ENCODE peak calls at places on chromosome 7, in nine cellular contexts. One of them, this sample, is unnamed.

GRCh38 chr7:101185258-101185839 is 5.3 kb upstream of the NAT16 start:
- DNase-seq in GM12878: no peak
- DNase-seq in pancreas: no peak
- DNase-seq in RWPE2: no peak
- DNase-seq in left ventricle myocardium inferior: no peak
- DNase-seq in cardiac muscle cell: no peak
- DNase-seq in CD8-positive, alpha-beta T cell: no peak
- DNase-seq in fibroblast of mammary gland: peak
- DNase-seq in PC-3: no peak
- DNase-seq in this sample: no peak

GRCh38 chr7:86644282-86645173 is 819 bp downstream of the GRM3 start:
- DNase-seq in GM12878: no peak
- DNase-seq in pancreas: peak
- DNase-seq in RWPE2: no peak
- DNase-seq in left ventricle myocardium inferior: no peak
- DNase-seq in cardiac muscle cell: peak
- DNase-seq in CD8-positive, alpha-beta T cell: no peak
- DNase-seq in fibroblast of mammary gland: no peak
- DNase-seq in PC-3: no peak
- DNase-seq in this sample: no peak

GRCh38 chr7:84336303-84336702 is 141.7 kb upstream of the SEMA3A start:
- DNase-seq in GM12878: peak
- DNase-seq in pancreas: no peak
- DNase-seq in RWPE2: no peak
- DNase-seq in left ventricle myocardium inferior: no peak
- DNase-seq in cardiac muscle cell: peak
- DNase-seq in CD8-positive, alpha-beta T cell: no peak
- DNase-seq in fibroblast of mammary gland: peak
- DNase-seq in PC-3: no peak
- DNase-seq in this sample: no peak

GRCh38 chr7:14133752-14134151 is 144.3 kb upstream of the ETV1 start:
- DNase-seq in GM12878: no peak
- DNase-seq in pancreas: no peak
- DNase-seq in RWPE2: no peak
- DNase-seq in left ventricle myocardium inferior: no peak
- DNase-seq in cardiac muscle cell: no peak
- DNase-seq in CD8-positive, alpha-beta T cell: no peak
- DNase-seq in fibroblast of mammary gland: no peak
- DNase-seq in PC-3: peak
- DNase-seq in this sample: no peak

GRCh38 chr7:34064511-34065158 is 159.3 kb downstream of the BMPER start:
- DNase-seq in GM12878: no peak
- DNase-seq in pancreas: no peak
- DNase-seq in RWPE2: no peak
- DNase-seq in left ventricle myocardium inferior: no peak
- DNase-seq in cardiac muscle cell: no peak
- DNase-seq in CD8-positive, alpha-beta T cell: no peak
- DNase-seq in fibroblast of mammary gland: peak
- DNase-seq in PC-3: no peak
- DNase-seq in this sample: no peak

GRCh38 chr7:3649678-3650445 is 348.8 kb downstream of the SDK1 start:
- DNase-seq in GM12878: no peak
- DNase-seq in pancreas: no peak
- DNase-seq in RWPE2: no peak
- DNase-seq in left ventricle myocardium inferior: no peak
- DNase-seq in cardiac muscle cell: no peak
- DNase-seq in CD8-positive, alpha-beta T cell: no peak
- DNase-seq in fibroblast of mammary gland: peak
- DNase-seq in PC-3: no peak
- DNase-seq in this sample: no peak

GRCh38 chr7:17532861-17533404 is 234.5 kb downstream of the AHR start:
- DNase-seq in GM12878: no peak
- DNase-seq in pancreas: no peak
- DNase-seq in RWPE2: peak
- DNase-seq in left ventricle myocardium inferior: no peak
- DNase-seq in cardiac muscle cell: no peak
- DNase-seq in CD8-positive, alpha-beta T cell: no peak
- DNase-seq in fibroblast of mammary gland: peak
- DNase-seq in PC-3: peak
- DNase-seq in this sample: no peak

GRCh38 chr7:101488826-101489572 is 126.3 kb downstream of the COL26A1 start:
- DNase-seq in GM12878: no peak
- DNase-seq in pancreas: no peak
- DNase-seq in RWPE2: no peak
- DNase-seq in left ventricle myocardium inferior: no peak
- DNase-seq in cardiac muscle cell: no peak
- DNase-seq in CD8-positive, alpha-beta T cell: no peak
- DNase-seq in fibroblast of mammary gland: no peak
- DNase-seq in PC-3: peak
- DNase-seq in this sample: no peak

GRCh38 chr7:117338020-117338419 is 15.2 kb upstream of the WNT2 start:
- DNase-seq in GM12878: no peak
- DNase-seq in pancreas: no peak
- DNase-seq in RWPE2: no peak
- DNase-seq in left ventricle myocardium inferior: no peak
- DNase-seq in cardiac muscle cell: no peak
- DNase-seq in CD8-positive, alpha-beta T cell: no peak
- DNase-seq in fibroblast of mammary gland: peak
- DNase-seq in PC-3: peak
- DNase-seq in this sample: no peak

GRCh38 chr7:139232893-139233292 is 1.9 kb downstream of the UBN2 start:
- DNase-seq in GM12878: no peak
- DNase-seq in pancreas: no peak
- DNase-seq in RWPE2: no peak
- DNase-seq in left ventricle myocardium inferior: no peak
- DNase-seq in cardiac muscle cell: no peak
- DNase-seq in CD8-positive, alpha-beta T cell: no peak
- DNase-seq in fibroblast of mammary gland: peak
- DNase-seq in PC-3: peak
- DNase-seq in this sample: no peak

GRCh38 chr7:94067506-94067905 is 63.4 kb upstream of the BET1 start:
- DNase-seq in GM12878: no peak
- DNase-seq in pancreas: no peak
- DNase-seq in RWPE2: no peak
- DNase-seq in left ventricle myocardium inferior: no peak
- DNase-seq in cardiac muscle cell: no peak
- DNase-seq in CD8-positive, alpha-beta T cell: no peak
- DNase-seq in fibroblast of mammary gland: peak
- DNase-seq in PC-3: no peak
- DNase-seq in this sample: no peak

GRCh38 chr7:155618708-155619633 is 25.5 kb upstream of the RBM33 start:
- DNase-seq in GM12878: no peak
- DNase-seq in pancreas: peak
- DNase-seq in RWPE2: no peak
- DNase-seq in left ventricle myocardium inferior: no peak
- DNase-seq in cardiac muscle cell: no peak
- DNase-seq in CD8-positive, alpha-beta T cell: no peak
- DNase-seq in fibroblast of mammary gland: peak
- DNase-seq in PC-3: no peak
- DNase-seq in this sample: no peak

GRCh38 chr7:158683541-158683940 is 21.1 kb downstream of the NCAPG2 start:
- DNase-seq in GM12878: no peak
- DNase-seq in pancreas: no peak
- DNase-seq in RWPE2: no peak
- DNase-seq in left ventricle myocardium inferior: no peak
- DNase-seq in cardiac muscle cell: no peak
- DNase-seq in CD8-positive, alpha-beta T cell: no peak
- DNase-seq in fibroblast of mammary gland: peak
- DNase-seq in PC-3: no peak
- DNase-seq in this sample: no peak

GRCh38 chr7:95919574-95919973 is 147.2 kb downstream of the DYNC1I1 start:
- DNase-seq in GM12878: no peak
- DNase-seq in pancreas: no peak
- DNase-seq in RWPE2: no peak
- DNase-seq in left ventricle myocardium inferior: no peak
- DNase-seq in cardiac muscle cell: no peak
- DNase-seq in CD8-positive, alpha-beta T cell: no peak
- DNase-seq in fibroblast of mammary gland: no peak
- DNase-seq in PC-3: peak
- DNase-seq in this sample: no peak
- TF ChIP-seq CTCF in GM12878: no peak
- TF ChIP-seq CTCF in pancreas: peak
- TF ChIP-seq CTCF in RWPE2: no peak
- TF ChIP-seq CTCF in left ventricle myocardium inferior: no peak
- TF ChIP-seq CTCF in cardiac muscle cell: no peak
- TF ChIP-seq CTCF in CD8-positive, alpha-beta T cell: no peak
- TF ChIP-seq CTCF in fibroblast of mammary gland: peak
- TF ChIP-seq CTCF in PC-3: peak
- TF ChIP-seq CTCF in this sample: no peak

GRCh38 chr7:73903321-73904218 is 42.6 kb downstream of the TMEM270 start:
- DNase-seq in GM12878: no peak
- DNase-seq in pancreas: no peak
- DNase-seq in RWPE2: no peak
- DNase-seq in left ventricle myocardium inferior: no peak
- DNase-seq in cardiac muscle cell: no peak
- DNase-seq in CD8-positive, alpha-beta T cell: no peak
- DNase-seq in fibroblast of mammary gland: no peak
- DNase-seq in PC-3: no peak
- DNase-seq in this sample: no peak

GRCh38 chr7:73901231-73901822 is 40.4 kb downstream of the TMEM270 start:
- DNase-seq in GM12878: no peak
- DNase-seq in pancreas: no peak
- DNase-seq in RWPE2: no peak
- DNase-seq in left ventricle myocardium inferior: no peak
- DNase-seq in cardiac muscle cell: no peak
- DNase-seq in CD8-positive, alpha-beta T cell: no peak
- DNase-seq in fibroblast of mammary gland: no peak
- DNase-seq in PC-3: no peak
- DNase-seq in this sample: no peak

GRCh38 chr7:73901823-73902597 is 41.1 kb downstream of the TMEM270 start:
- DNase-seq in GM12878: no peak
- DNase-seq in pancreas: no peak
- DNase-seq in RWPE2: no peak
- DNase-seq in left ventricle myocardium inferior: no peak
- DNase-seq in cardiac muscle cell: no peak
- DNase-seq in CD8-positive, alpha-beta T cell: no peak
- DNase-seq in fibroblast of mammary gland: no peak
- DNase-seq in PC-3: no peak
- DNase-seq in this sample: no peak

GRCh38 chr7:73899731-73900142 is 38.8 kb downstream of the TMEM270 start:
- DNase-seq in GM12878: no peak
- DNase-seq in pancreas: no peak
- DNase-seq in RWPE2: no peak
- DNase-seq in left ventricle myocardium inferior: no peak
- DNase-seq in cardiac muscle cell: no peak
- DNase-seq in CD8-positive, alpha-beta T cell: no peak
- DNase-seq in fibroblast of mammary gland: peak
- DNase-seq in PC-3: peak
- DNase-seq in this sample: no peak

DNA sequence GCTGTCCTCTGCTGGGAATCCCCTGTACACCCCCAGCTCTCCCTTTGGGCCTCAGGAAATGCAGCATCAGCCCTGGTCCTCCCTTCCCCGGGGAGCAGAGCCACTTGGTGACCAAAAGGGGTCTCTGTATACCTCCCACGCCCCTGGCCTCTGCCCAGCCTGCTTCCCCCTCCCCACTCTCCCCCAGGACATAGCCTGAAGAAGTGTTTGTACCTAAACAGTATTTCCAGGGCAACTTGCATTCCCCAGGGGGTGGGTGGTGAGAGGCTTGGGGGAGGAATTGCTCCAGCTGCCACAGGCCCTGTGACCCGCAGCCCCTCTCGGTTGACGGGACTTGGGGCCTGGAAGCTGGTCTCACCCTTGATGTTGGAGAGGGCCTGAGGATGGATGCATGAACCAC is 39.3 kb downstream of the TMEM270 start:
- DNase-seq in GM12878: no peak
- DNase-seq in pancreas: no peak
- DNase-seq in RWPE2: no peak
- DNase-seq in left ventricle myocardium inferior: no peak
- DNase-seq in cardiac muscle cell: no peak
- DNase-seq in CD8-positive, alpha-beta T cell: no peak
- DNase-seq in fibroblast of mammary gland: peak
- DNase-seq in PC-3: no peak
- DNase-seq in this sample: no peak
- H3K4me3 ChIP-seq in GM12878: no peak
- H3K4me3 ChIP-seq in pancreas: no peak
- H3K4me3 ChIP-seq in RWPE2: no peak
- H3K4me3 ChIP-seq in left ventricle myocardium inferior: no peak
- H3K4me3 ChIP-seq in cardiac muscle cell: no peak
- H3K4me3 ChIP-seq in CD8-positive, alpha-beta T cell: no peak
- H3K4me3 ChIP-seq in fibroblast of mammary gland: no peak
- H3K4me3 ChIP-seq in PC-3: no peak
- H3K4me3 ChIP-seq in this sample: no peak

GRCh38 chr7:142158741-142159496 is 47.4 kb downstream of the MGAM2 start:
- DNase-seq in GM12878: no peak
- DNase-seq in pancreas: no peak
- DNase-seq in RWPE2: no peak
- DNase-seq in left ventricle myocardium inferior: no peak
- DNase-seq in cardiac muscle cell: no peak
- DNase-seq in CD8-positive, alpha-beta T cell: no peak
- DNase-seq in fibroblast of mammary gland: no peak
- DNase-seq in PC-3: no peak
- DNase-seq in this sample: no peak

GRCh38 chr7:142152076-142152475 is 40.6 kb downstream of the MGAM2 start:
- DNase-seq in GM12878: peak
- DNase-seq in pancreas: no peak
- DNase-seq in RWPE2: no peak
- DNase-seq in left ventricle myocardium inferior: no peak
- DNase-seq in cardiac muscle cell: no peak
- DNase-seq in CD8-positive, alpha-beta T cell: no peak
- DNase-seq in fibroblast of mammary gland: no peak
- DNase-seq in PC-3: no peak
- DNase-seq in this sample: no peak

GRCh38 chr7:142150869-142151268 is 39.4 kb downstream of the MGAM2 start:
- DNase-seq in GM12878: no peak
- DNase-seq in pancreas: no peak
- DNase-seq in RWPE2: no peak
- DNase-seq in left ventricle myocardium inferior: no peak
- DNase-seq in cardiac muscle cell: no peak
- DNase-seq in CD8-positive, alpha-beta T cell: no peak
- DNase-seq in fibroblast of mammary gland: no peak
- DNase-seq in PC-3: no peak
- DNase-seq in this sample: no peak

GRCh38 chr7:142153400-142153799 is 41.9 kb downstream of the MGAM2 start:
- DNase-seq in GM12878: no peak
- DNase-seq in pancreas: peak
- DNase-seq in RWPE2: no peak
- DNase-seq in left ventricle myocardium inferior: no peak
- DNase-seq in cardiac muscle cell: peak
- DNase-seq in CD8-positive, alpha-beta T cell: no peak
- DNase-seq in fibroblast of mammary gland: no peak
- DNase-seq in PC-3: peak
- DNase-seq in this sample: no peak
- TF ChIP-seq CTCF in GM12878: peak
- TF ChIP-seq CTCF in pancreas: peak
- TF ChIP-seq CTCF in RWPE2: peak
- TF ChIP-seq CTCF in left ventricle myocardium inferior: no peak
- TF ChIP-seq CTCF in cardiac muscle cell: no peak
- TF ChIP-seq CTCF in CD8-positive, alpha-beta T cell: no peak
- TF ChIP-seq CTCF in fibroblast of mammary gland: peak
- TF ChIP-seq CTCF in PC-3: peak
- TF ChIP-seq CTCF in this sample: peak

DNA sequence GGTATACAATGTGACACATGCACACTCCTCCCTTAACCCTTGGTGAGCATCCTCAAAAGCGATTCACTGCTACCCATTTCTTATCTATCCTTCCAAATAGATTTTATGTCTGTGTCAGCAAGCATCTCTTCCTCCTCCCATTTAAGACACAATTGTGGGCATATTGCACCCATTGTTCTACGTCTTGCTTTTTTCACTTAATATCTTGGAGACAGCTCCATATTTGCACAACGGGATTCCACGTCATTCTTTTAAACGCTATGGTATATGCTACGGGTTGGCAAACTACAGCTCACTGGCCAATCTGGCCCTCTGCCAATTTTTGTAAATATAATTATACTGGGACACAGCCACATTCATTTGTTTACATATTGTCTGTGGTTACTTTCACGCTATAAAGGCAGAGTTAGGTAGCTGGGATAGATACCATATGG is 88.6 kb downstream of the RNF216 start:
- DNase-seq in GM12878: no peak
- DNase-seq in pancreas: no peak
- DNase-seq in RWPE2: no peak
- DNase-seq in left ventricle myocardium inferior: no peak
- DNase-seq in cardiac muscle cell: no peak
- DNase-seq in CD8-positive, alpha-beta T cell: no peak
- DNase-seq in fibroblast of mammary gland: peak
- DNase-seq in PC-3: peak
- DNase-seq in this sample: no peak
- H3K4me3 ChIP-seq in GM12878: peak
- H3K4me3 ChIP-seq in pancreas: no peak
- H3K4me3 ChIP-seq in RWPE2: no peak
- H3K4me3 ChIP-seq in left ventricle myocardium inferior: peak
- H3K4me3 ChIP-seq in cardiac muscle cell: no peak
- H3K4me3 ChIP-seq in CD8-positive, alpha-beta T cell: peak
- H3K4me3 ChIP-seq in fibroblast of mammary gland: peak
- H3K4me3 ChIP-seq in PC-3: peak
- H3K4me3 ChIP-seq in this sample: peak